ENCODE peak calls at places on chromosomes 4 and X, in four cellular contexts. S is COR-L47, R is NCI-H748 treated with DMSO at 0.1 percent for 48 hours, C is DMS153. V is an unnamed sample.

GRCh38 chr4:6408263-6408662 is 64.2 kb downstream of the PPP2R2C start:
- DNase-seq in S (no peak), R (no peak), C (no peak), V (no peak)

GRCh38 chr4:2691313-2691712 is 64.8 kb downstream of the TNIP2 start:
- DNase-seq in R (no peak), C (no peak), S (no peak), V (no peak)

GRCh38 chrX:39983715-39984114 is 114.0 kb downstream of the BCOR start:
- DNase-seq in R (no peak), C (peak), S (no peak), V (no peak)

GRCh38 chr4:38856524-38857337 is at the start of gene TLR6:
- DNase-seq in R (peak), C (peak), S (peak), V (peak)

GRCh38 chr4:83386931-83387897 is 52.6 kb upstream of the HPSE start:
- DNase-seq in C (no peak), S (no peak), R (no peak), V (no peak)

GRCh38 chr4:30537462-30537861 is 182.7 kb upstream of the PCDH7 start:
- DNase-seq in S (no peak), R (no peak), C (no peak), V (no peak)

GRCh38 chr4:96093563-96093962 is 253.7 kb downstream of the PDHA2 start:
- DNase-seq in C (no peak), R (no peak), S (no peak), V (no peak)

GRCh38 chr4:3262208-3263052 is 13.5 kb downstream of the MSANTD1 start:
- DNase-seq in S (no peak), C (no peak), R (no peak), V (no peak)

GRCh38 chr4:107599841-107600240 is 120.2 kb downstream of the PAPSS1 start:
- DNase-seq in S (no peak), R (no peak), C (no peak), V (no peak)

GRCh38 chr4:168880087-168880675 is 129.9 kb downstream of the CBR4 start:
- DNase-seq in S (no peak), R (no peak), C (no peak), V (no peak)

GRCh38 chr4:54988655-54989054 is 136.7 kb downstream of the KDR start:
- DNase-seq in C (no peak), R (no peak), S (no peak), V (no peak)

GRCh38 chrX:129019412-129019811 is 503.9 kb downstream of the SMARCA1 start:
- DNase-seq in R (no peak), S (no peak), C (no peak), V (no peak)

GRCh38 chr4:48831532-48832015 is 686 bp downstream of the OCIAD1 start:
- DNase-seq in S (no peak), R (peak), C (no peak), V (peak)

GRCh38 chrX:79146552-79147390 is 2.3 kb downstream of the GPR174 start:
- DNase-seq in S (no peak), R (no peak), C (no peak), V (no peak)

GRCh38 chr4:122652379-122652778 is 31.5 kb upstream of the IL21 start:
- DNase-seq in S (no peak), R (no peak), C (no peak), V (no peak)

GRCh38 chr4:174314770-174315169 is 31.1 kb downstream of the CEP44 start:
- DNase-seq in C (no peak), S (no peak), R (no peak), V (no peak)

GRCh38 chr4:150720973-150721518 is 139.1 kb downstream of the MAB21L2 start:
- DNase-seq in S (no peak), C (no peak), R (no peak), V (no peak)

GRCh38 chr4:20137176-20137575 is 114.5 kb upstream of the SLIT2 start:
- DNase-seq in R (no peak), C (no peak), S (no peak), V (peak)

GRCh38 chr4:170025523-170026252 is 507 bp downstream of the MFAP3L start:
- DNase-seq in S (no peak), R (no peak), C (no peak), V (no peak)

GRCh38 chrX:19682712-19683331 is 167.5 kb upstream of the MAP3K15 start:
- DNase-seq in R (no peak), S (peak), C (peak), V (no peak)